ENCODE peak calls at places on chromosomes 5 and 9, in ten cellular contexts. D is stimulated activated CD4-positive, alpha-beta T cell treated with anti-CD3 and anti-CD28 coated beads, Interleukin-2, amount 100 ng/mL, for 48 hours; G is NCI-H510A treated with DMSO at 0.1 percent for 48 hours; W is body of pancreas; I is cardiac fibroblast; B is neural crest cell; R is foreskin melanocyte; S is BJ; E is SK-N-SH; L is activated effector memory CD4-positive, alpha-beta T cell treated with anti-CD3 and anti-CD28 coated beads, Interleukin-2, amount 50 U/mL, for 16 hours. C is an unnamed sample.

GRCh38 chr9:114434878-114435311 is 47.1 kb upstream of the AKNA start:
- DNase-seq in D (no peak), G (peak; percentile 49), W (peak; percentile 18), I (peak; percentile 56), B (no peak), R (no peak), S (no peak), E (peak; percentile 64), L (peak; percentile 50), C (no peak)

GRCh38 chr5:115116001-115116400 is 53.7 kb downstream of the TRIM36 start:
- DNase-seq in D (no peak), G (no peak), W (no peak), I (no peak), B (no peak), R (no peak), S (no peak), E (no peak), L (no peak), C (no peak)

GRCh38 chr5:134114886-134115805 is 665 bp downstream of the TCF7 start:
- DNase-seq in D (no peak), G (no peak), W (peak; percentile 66), I (no peak), B (peak; percentile 25), R (no peak), S (no peak), E (peak; percentile 84), L (peak; percentile 91), C (no peak)

GRCh38 chr5:142315231-142315900 is 9.5 kb downstream of the SPRY4 start:
- DNase-seq in D (no peak), G (no peak), W (no peak), I (peak; percentile 66), B (no peak), R (no peak), S (no peak), E (no peak), L (no peak), C (no peak)

GRCh38 chr5:100792781-100793180 is 110.3 kb downstream of the ST8SIA4 start:
- DNase-seq in D (no peak), G (no peak), W (no peak), I (no peak), B (no peak), R (no peak), S (no peak), E (no peak), L (no peak), C (no peak)

GRCh38 chr5:64160196-64160595 is 5.4 kb upstream of the RNF180 start:
- DNase-seq in D (no peak), G (no peak), W (no peak), I (no peak), B (no peak), R (no peak), S (no peak), E (no peak), L (no peak), C (no peak)

GRCh38 chr5:77709993-77710392 is 66.1 kb downstream of the TBCA start:
- DNase-seq in D (no peak), G (no peak), W (no peak), I (no peak), B (no peak), R (peak; percentile 79), S (no peak), E (no peak), L (no peak), C (no peak)

GRCh38 chr5:123438902-123439301 is 15.7 kb upstream of the CEP120 start:
- DNase-seq in D (no peak), G (no peak), W (peak; percentile 39), I (peak; percentile 61), B (no peak), R (peak; percentile 11), S (no peak), E (no peak), L (no peak), C (no peak)

GRCh38 chr5:83856898-83857297 is 136.2 kb upstream of the HAPLN1 start:
- DNase-seq in D (no peak), G (no peak), W (no peak), I (no peak), B (no peak), R (no peak), S (no peak), E (no peak), L (no peak), C (no peak)

GRCh38 chr5:65037845-65038815 is 269.4 kb downstream of the CWC27 start:
- DNase-seq in D (no peak), G (no peak), W (peak; percentile 22), I (peak; percentile 44), B (no peak), R (no peak), S (no peak), E (no peak), L (no peak), C (no peak)

C was measured in skeletal muscle cell.